ENCODE peak calls at places on chromosomes 3 and 15, in six cellular contexts. One of them, this sample, is unnamed.

GRCh38 chr3:123449092-123449985 is 449 bp upstream of the ADCY5 start:
- DNase-seq in keratinocyte: no peak
- DNase-seq in AG04450: no peak
- DNase-seq in AG09309: no peak
- DNase-seq in GM23338: peak; percentile 66
- DNase-seq in CD8-positive, alpha-beta memory T cell: no peak
- DNase-seq in this sample: no peak

GRCh38 chr3:14358426-14359211 is 43.8 kb upstream of the SLC6A6 start:
- DNase-seq in GM23338: peak; percentile 54
- DNase-seq in keratinocyte: no peak
- DNase-seq in AG09309: peak; percentile 27
- DNase-seq in AG04450: peak; percentile 43
- DNase-seq in CD8-positive, alpha-beta memory T cell: no peak
- DNase-seq in this sample: no peak

GRCh38 chr3:132854856-132855535 is 132.8 kb upstream of the NPHP3 start:
- DNase-seq in GM23338: no peak
- DNase-seq in AG04450: no peak
- DNase-seq in AG09309: no peak
- DNase-seq in CD8-positive, alpha-beta memory T cell: no peak
- DNase-seq in keratinocyte: no peak
- DNase-seq in this sample: no peak

GRCh38 chr15:97993310-97993738 is 32.8 kb downstream of the ARRDC4 start:
- DNase-seq in AG04450: no peak
- DNase-seq in CD8-positive, alpha-beta memory T cell: no peak
- DNase-seq in GM23338: no peak
- DNase-seq in keratinocyte: no peak
- DNase-seq in AG09309: no peak
- DNase-seq in this sample: no peak

GRCh38 chr3:11944052-11944673 is 60.0 kb upstream of the SYN2 start:
- DNase-seq in CD8-positive, alpha-beta memory T cell: no peak
- DNase-seq in AG09309: no peak
- DNase-seq in AG04450: no peak
- DNase-seq in keratinocyte: peak; percentile 4
- DNase-seq in GM23338: peak; percentile 90
- DNase-seq in this sample: peak; percentile 4

GRCh38 chr15:72092011-72092410 is 25.9 kb downstream of the MYO9A start:
- DNase-seq in GM23338: no peak
- DNase-seq in keratinocyte: no peak
- DNase-seq in AG09309: no peak
- DNase-seq in AG04450: no peak
- DNase-seq in CD8-positive, alpha-beta memory T cell: no peak
- DNase-seq in this sample: no peak

GRCh38 chr3:155102329-155102728 is 22.2 kb downstream of the MME start:
- DNase-seq in AG04450: no peak
- DNase-seq in GM23338: no peak
- DNase-seq in keratinocyte: no peak
- DNase-seq in AG09309: no peak
- DNase-seq in CD8-positive, alpha-beta memory T cell: no peak
- DNase-seq in this sample: peak; percentile 64

GRCh38 chr3:134366221-134366927 is 7.9 kb downstream of the AMOTL2 start:
- DNase-seq in keratinocyte: no peak
- DNase-seq in AG04450: no peak
- DNase-seq in GM23338: no peak
- DNase-seq in AG09309: no peak
- DNase-seq in CD8-positive, alpha-beta memory T cell: no peak
- DNase-seq in this sample: no peak

GRCh38 chr15:23736291-23736690 is 49.2 kb upstream of the NDN start:
- DNase-seq in CD8-positive, alpha-beta memory T cell: no peak
- DNase-seq in keratinocyte: no peak
- DNase-seq in GM23338: no peak
- DNase-seq in AG04450: no peak
- DNase-seq in AG09309: no peak
- DNase-seq in this sample: no peak

GRCh38 chr3:299590-300301 is 103.2 kb downstream of the CHL1 start:
- DNase-seq in CD8-positive, alpha-beta memory T cell: no peak
- DNase-seq in keratinocyte: no peak
- DNase-seq in AG04450: no peak
- DNase-seq in AG09309: no peak
- DNase-seq in GM23338: no peak
- DNase-seq in this sample: no peak

GRCh38 chr15:50256188-50257041 is 9.1 kb downstream of the HDC start:
- DNase-seq in keratinocyte: no peak
- DNase-seq in AG09309: peak; percentile 24
- DNase-seq in AG04450: peak; percentile 37
- DNase-seq in GM23338: no peak
- DNase-seq in CD8-positive, alpha-beta memory T cell: no peak
- DNase-seq in this sample: peak; percentile 25

GRCh38 chr3:159273608-159274007 is 471.8 kb downstream of the MFSD1 start:
- DNase-seq in AG09309: no peak
- DNase-seq in GM23338: peak; percentile 84
- DNase-seq in keratinocyte: no peak
- DNase-seq in CD8-positive, alpha-beta memory T cell: no peak
- DNase-seq in AG04450: no peak
- DNase-seq in this sample: no peak

DNA sequence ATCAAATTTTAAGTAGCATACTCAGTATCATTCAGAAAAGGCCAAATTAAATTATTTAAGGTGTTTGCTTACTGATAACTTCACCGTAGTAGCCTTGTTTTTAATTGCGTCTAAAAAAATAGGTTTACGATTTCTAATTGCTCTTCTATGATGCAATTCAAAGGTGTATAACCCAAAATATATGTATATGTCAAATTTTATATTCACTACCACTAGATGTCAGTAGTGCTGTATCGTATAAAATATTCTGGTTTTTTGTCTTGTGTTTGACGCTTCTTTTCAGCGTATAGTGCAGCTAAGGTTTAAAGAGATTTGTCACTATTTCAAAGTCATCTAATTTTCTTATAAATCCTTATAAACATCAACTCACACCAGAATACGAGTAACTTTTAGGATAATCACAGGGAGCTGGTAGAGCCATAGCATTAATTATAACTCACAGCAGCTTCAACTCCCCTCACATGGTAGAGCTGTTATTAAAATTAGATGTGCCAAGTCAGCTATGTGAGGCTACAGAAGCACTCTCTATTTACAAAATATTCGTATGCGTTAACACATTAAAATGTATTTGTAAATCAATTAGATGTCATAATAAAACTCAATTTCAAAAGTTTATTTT is 3.5 kb downstream of the PFN2 start:
- DNase-seq in keratinocyte: no peak
- DNase-seq in AG09309: no peak
- DNase-seq in GM23338: peak; percentile 58
- DNase-seq in AG04450: no peak
- DNase-seq in CD8-positive, alpha-beta memory T cell: no peak
- DNase-seq in this sample: no peak
- H3K4me3 ChIP-seq in keratinocyte: no peak overlapping the region
- H3K4me3 ChIP-seq in AG09309: no peak overlapping the region
- H3K4me3 ChIP-seq in GM23338: peak overlapping the region; percentile 64
- H3K4me3 ChIP-seq in AG04450: peak overlapping the region; percentile 31
- H3K4me3 ChIP-seq in CD8-positive, alpha-beta memory T cell: no peak overlapping the region
- H3K4me3 ChIP-seq in this sample: peak overlapping the region; percentile 90

GRCh38 chr3:31977736-31978135 is 3.3 kb downstream of the OSBPL10 start:
- DNase-seq in AG04450: no peak
- DNase-seq in CD8-positive, alpha-beta memory T cell: no peak
- DNase-seq in keratinocyte: no peak
- DNase-seq in GM23338: no peak
- DNase-seq in AG09309: no peak
- DNase-seq in this sample: peak; percentile 38
- H3K4me3 ChIP-seq in AG04450: no peak overlapping the region
- H3K4me3 ChIP-seq in CD8-positive, alpha-beta memory T cell: no peak overlapping the region
- H3K4me3 ChIP-seq in keratinocyte: no peak overlapping the region
- H3K4me3 ChIP-seq in GM23338: no peak overlapping the region
- H3K4me3 ChIP-seq in AG09309: no peak overlapping the region
- H3K4me3 ChIP-seq in this sample: no peak overlapping the region

GRCh38 chr15:83065431-83065830 is 1.6 kb downstream of the BTBD1 start:
- DNase-seq in AG04450: no peak
- DNase-seq in AG09309: no peak
- DNase-seq in GM23338: no peak
- DNase-seq in CD8-positive, alpha-beta memory T cell: no peak
- DNase-seq in keratinocyte: no peak
- DNase-seq in this sample: no peak
- H3K4me3 ChIP-seq in AG04450: peak overlapping the region; percentile 89
- H3K4me3 ChIP-seq in AG09309: peak overlapping the region; percentile 67
- H3K4me3 ChIP-seq in GM23338: peak overlapping the region; percentile 77
- H3K4me3 ChIP-seq in CD8-positive, alpha-beta memory T cell: peak overlapping the region; percentile 78
- H3K4me3 ChIP-seq in keratinocyte: peak overlapping the region; percentile 64
- H3K4me3 ChIP-seq in this sample: peak overlapping the region; percentile 97

GRCh38 chr15:67072442-67072841 is 7.0 kb downstream of the SMAD3 start:
- DNase-seq in CD8-positive, alpha-beta memory T cell: no peak
- DNase-seq in keratinocyte: no peak
- DNase-seq in AG04450: no peak
- DNase-seq in GM23338: no peak
- DNase-seq in AG09309: no peak
- DNase-seq in this sample: no peak

GRCh38 chr15:67077641-67078215 is 12.3 kb downstream of the SMAD3 start:
- DNase-seq in GM23338: no peak
- DNase-seq in AG09309: no peak
- DNase-seq in AG04450: no peak
- DNase-seq in CD8-positive, alpha-beta memory T cell: no peak
- DNase-seq in keratinocyte: no peak
- DNase-seq in this sample: no peak

GRCh38 chr15:67072951-67073350 is 7.5 kb downstream of the SMAD3 start:
- DNase-seq in GM23338: no peak
- DNase-seq in keratinocyte: no peak
- DNase-seq in AG09309: no peak
- DNase-seq in AG04450: no peak
- DNase-seq in CD8-positive, alpha-beta memory T cell: no peak
- DNase-seq in this sample: no peak

GRCh38 chr15:67076147-67076843 is 10.9 kb downstream of the SMAD3 start:
- DNase-seq in GM23338: no peak
- DNase-seq in CD8-positive, alpha-beta memory T cell: no peak
- DNase-seq in keratinocyte: no peak
- DNase-seq in AG09309: no peak
- DNase-seq in AG04450: peak; percentile 59
- DNase-seq in this sample: peak; percentile 81

DNA sequence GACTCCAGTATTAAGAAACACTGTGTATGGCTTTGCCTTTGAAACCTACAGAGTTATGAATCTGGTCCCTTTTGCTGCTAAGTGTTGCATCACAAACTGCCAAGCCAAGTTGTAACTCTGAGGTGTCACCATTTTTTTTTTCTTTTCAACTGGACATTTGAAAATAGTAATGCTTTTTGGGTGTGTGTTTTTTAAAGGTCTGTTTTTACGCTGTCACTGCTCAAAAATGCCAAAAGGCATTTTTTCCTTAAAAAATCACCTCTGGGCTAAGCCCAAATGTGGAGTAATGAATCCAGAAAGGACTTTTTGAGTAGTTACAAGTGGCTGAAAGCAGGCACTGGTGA is 9.5 kb downstream of the SMAD3 start:
- DNase-seq in CD8-positive, alpha-beta memory T cell: no peak
- DNase-seq in AG04450: no peak
- DNase-seq in keratinocyte: no peak
- DNase-seq in AG09309: no peak
- DNase-seq in GM23338: no peak
- DNase-seq in this sample: no peak
- H3K4me3 ChIP-seq in CD8-positive, alpha-beta memory T cell: no peak overlapping the region
- H3K4me3 ChIP-seq in AG04450: no peak overlapping the region
- H3K4me3 ChIP-seq in keratinocyte: no peak overlapping the region
- H3K4me3 ChIP-seq in AG09309: no peak overlapping the region
- H3K4me3 ChIP-seq in GM23338: no peak overlapping the region
- H3K4me3 ChIP-seq in this sample: no peak overlapping the region